ENCODE peak calls at places on chromosomes 5 and 9, in four cellular contexts. G, M, A and S are unnamed samples.

GRCh38 chr9:72554221-72554641 is 32.8 kb downstream of the TMC1 start:
- DNase-seq in G (no peak), M (no peak), A (no peak), S (no peak)

GRCh38 chr9:15250013-15250412 is 57.0 kb downstream of the TTC39B start:
- DNase-seq in G (no peak), M (no peak), A (no peak), S (no peak)

GRCh38 chr5:126096442-126096841 is 326.8 kb upstream of the GRAMD2B start:
- DNase-seq in G (no peak), M (no peak), A (no peak), S (no peak)

GRCh38 chr9:104286792-104287191 is 192.7 kb downstream of the SMC2 start:
- DNase-seq in G (no peak), M (peak; percentile 44), A (no peak), S (no peak)

GRCh38 chr5:101915559-101915958 is 380.5 kb downstream of the SLCO4C1 start:
- DNase-seq in G (no peak), M (no peak), A (no peak), S (no peak)

GRCh38 chr9:35905912-35906679 is at the start of gene HRCT1:
- DNase-seq in G (peak; percentile 92), M (peak; percentile 95), A (peak; percentile 96), S (peak; percentile 68)

GRCh38 chr5:93141969-93142368 is 439.1 kb downstream of the NR2F1-AS1 start:
- DNase-seq in G (no peak), M (no peak), A (no peak), S (no peak)

GRCh38 chr9:111598730-111599091 is 736 bp downstream of the PTGR1 start:
- DNase-seq in G (peak; percentile 46), M (peak; percentile 55), A (peak; percentile 21), S (peak; percentile 60)

GRCh38 chr5:36928947-36929346 is 52.4 kb downstream of the NIPBL start:
- DNase-seq in G (no peak), M (no peak), A (no peak), S (no peak)

GRCh38 chr5:55480781-55481180 is 54.0 kb downstream of the PLPP1 start:
- DNase-seq in G (no peak), M (no peak), A (no peak), S (no peak)

GRCh38 chr5:170523129-170523497 is 19.3 kb downstream of the KCNIP1 start:
- DNase-seq in G (peak; percentile 52), M (no peak), A (no peak), S (peak; percentile 14)

GRCh38 chr5:120552638-120553037 is 88.5 kb downstream of the PRR16 start:
- DNase-seq in G (no peak), M (no peak), A (no peak), S (no peak)

GRCh38 chr9:12923472-12924009 is 148.7 kb downstream of the LURAP1L start:
- DNase-seq in G (no peak), M (peak; percentile 9), A (no peak), S (no peak)

GRCh38 chr9:4299006-4299795 is 667 bp downstream of the GLIS3 start:
- DNase-seq in G (peak; percentile 52), M (peak; percentile 30), A (peak; percentile 23), S (peak; percentile 53)

GRCh38 chr9:131736440-131736839 is 3.4 kb downstream of the RAPGEF1 start:
- DNase-seq in G (no peak), M (no peak), A (no peak), S (no peak)

GRCh38 chr5:90657788-90658187 is 99.2 kb downstream of the ADGRV1 start:
- DNase-seq in G (no peak), M (no peak), A (no peak), S (no peak)
- TF ChIP-seq POLR2A in G (no peak), M (no peak), A (no peak), S (no peak)

GRCh38 chr5:149411738-149412519 is 32.8 kb upstream of the IL17B start:
- DNase-seq in G (no peak), M (no peak), A (peak; percentile 19), S (no peak)

GRCh38 chr5:149415245-149415967 is 36.3 kb upstream of the IL17B start:
- DNase-seq in G (no peak), M (no peak), A (no peak), S (no peak)

GRCh38 chr5:149414405-149415244 is 35.5 kb upstream of the IL17B start:
- DNase-seq in G (no peak), M (no peak), A (no peak), S (peak; percentile 13)

GRCh38 chr5:149412783-149413476 is 33.8 kb upstream of the IL17B start:
- DNase-seq in G (no peak), M (no peak), A (no peak), S (no peak)

DNA sequence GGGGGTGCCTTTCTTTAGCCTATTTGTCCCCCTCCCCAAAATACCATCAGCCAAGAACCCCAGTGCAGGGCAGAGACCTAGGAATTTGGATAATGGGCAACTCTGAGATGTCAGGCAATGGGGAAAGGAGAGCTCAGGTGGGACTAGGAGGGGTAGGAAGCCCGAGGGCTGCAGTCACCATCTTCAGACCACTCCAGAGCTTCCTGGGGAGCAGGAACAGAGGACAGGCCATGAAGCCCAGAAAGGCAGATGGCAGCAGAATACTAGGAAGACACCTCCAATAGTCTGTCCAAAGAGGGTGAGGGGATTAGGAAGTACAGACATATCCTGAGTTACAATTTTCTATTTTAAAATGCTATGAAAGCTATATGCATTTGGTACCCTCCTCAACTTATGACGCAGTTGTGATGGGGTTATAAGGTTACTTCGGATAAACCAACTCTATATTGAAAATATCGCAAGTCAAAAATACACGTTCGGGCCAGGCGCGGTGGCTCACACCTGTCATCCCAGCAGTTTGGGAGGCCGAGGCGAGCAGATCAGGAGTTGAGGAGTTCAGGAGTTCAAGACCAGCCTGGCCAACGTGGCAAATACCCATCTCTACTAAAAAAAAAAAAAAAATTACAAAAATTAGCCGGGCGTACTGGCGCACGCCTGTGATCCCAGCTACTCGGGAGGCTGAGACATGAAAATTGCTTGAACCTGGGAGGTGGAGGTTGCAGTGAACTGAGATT is 34.6 kb upstream of the IL17B start:
- DNase-seq in G (no peak), M (no peak), A (no peak), S (no peak)
- H3K27ac ChIP-seq in G (peak overlapping the region; percentile 95), M (peak overlapping the region; percentile 93), A (peak overlapping the region; percentile 91), S (no peak overlapping the region)

GRCh38 chr9:127929044-127929979 is 1.3 kb downstream of the PIP5KL1 start:
- DNase-seq in G (no peak), M (no peak), A (no peak), S (no peak)

GRCh38 chr9:127927457-127928231 is 2.9 kb downstream of the PIP5KL1 start:
- DNase-seq in G (no peak), M (peak; percentile 84), A (peak; percentile 73), S (peak; percentile 76)

GRCh38 chr9:127926961-127927456 is 3.6 kb downstream of the PIP5KL1 start:
- DNase-seq in G (no peak), M (no peak), A (no peak), S (no peak)

GRCh38 chr9:127930298-127931091 is at the start of gene PIP5KL1:
- DNase-seq in G (peak; percentile 88), M (peak; percentile 79), A (peak; percentile 65), S (peak; percentile 64)

GRCh38 chr9:127928232-127929043 is 2.1 kb downstream of the PIP5KL1 start:
- DNase-seq in G (no peak), M (no peak), A (no peak), S (no peak)
- H3K4me3 ChIP-seq in G (no peak overlapping the region), M (no peak overlapping the region), A (no peak overlapping the region), S (no peak overlapping the region)

GRCh38 chr5:68618501-68618900 is 402.9 kb downstream of the PIK3R1 start:
- DNase-seq in G (no peak), M (no peak), A (no peak), S (no peak)
- TF ChIP-seq POLR2A in G (no peak), M (no peak), A (no peak), S (no peak)

GRCh38 chr5:151906246-151906645 is 18.4 kb downstream of the GLRA1 start:
- DNase-seq in G (no peak), M (no peak), A (no peak), S (no peak)
- H3K27ac ChIP-seq in G (no peak overlapping the region), M (no peak overlapping the region), A (no peak overlapping the region), S (no peak overlapping the region)

GRCh38 chr9:93097496-93098205 is 1.6 kb downstream of the CARD19 start:
- DNase-seq in G (peak; percentile 51), M (peak; percentile 42), A (no peak), S (no peak)
- H3K4me3 ChIP-seq in G (no peak overlapping the region), M (peak overlapping the region; percentile 86), A (peak overlapping the region; percentile 75), S (no peak overlapping the region)

GRCh38 chr5:173707392-173707791 is 90.9 kb upstream of the BOD1 start:
- DNase-seq in G (peak; percentile 25), M (no peak), A (peak; percentile 69), S (no peak)
- TF ChIP-seq POLR2A in G (no peak), M (no peak), A (no peak), S (no peak)

GRCh38 chr9:101226161-101226560 is 158.6 kb downstream of the BAAT start:
- DNase-seq in G (no peak), M (no peak), A (no peak), S (no peak)

GRCh38 chr9:101232405-101232977 is 152.3 kb downstream of the BAAT start:
- DNase-seq in G (no peak), M (no peak), A (no peak), S (no peak)

GRCh38 chr9:101229606-101230005 is 155.2 kb downstream of the BAAT start:
- DNase-seq in G (no peak), M (no peak), A (no peak), S (no peak)

DNA sequence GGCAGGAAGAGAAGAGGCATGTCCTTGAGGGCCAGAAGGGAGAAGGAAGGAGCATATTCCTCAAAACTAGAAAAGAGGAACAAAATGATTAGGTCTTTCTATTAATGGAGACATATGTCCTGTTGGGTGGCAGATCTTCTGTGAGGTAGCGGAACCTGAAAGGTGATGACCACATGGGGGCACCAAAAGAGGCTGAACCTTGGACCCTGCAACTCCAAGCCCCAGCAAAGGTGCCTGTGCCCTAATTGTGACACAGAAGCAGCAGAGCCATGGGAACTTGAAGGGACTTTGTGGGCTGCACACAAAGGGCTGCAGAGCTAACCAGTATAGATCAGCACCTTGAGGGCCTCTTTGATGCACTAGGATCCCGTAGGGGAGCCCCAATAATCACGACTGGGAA is 158.0 kb downstream of the BAAT start:
- DNase-seq in G (no peak), M (no peak), A (no peak), S (no peak)
- H3K27ac ChIP-seq in G (no peak overlapping the region), M (no peak overlapping the region), A (no peak overlapping the region), S (no peak overlapping the region)